ENCODE peak calls at places on chromosomes 16 and 17, in eight cellular contexts. One of them, this sample, is unnamed.

GRCh38 chr16:84090212-84090611 is 26.5 kb downstream of the MBTPS1 start:
- DNase-seq in mesendoderm: no peak
- DNase-seq in SJCRH30: no peak
- DNase-seq in aorta: no peak
- DNase-seq in lower lobe of right lung: no peak
- DNase-seq in effector memory CD4-positive, alpha-beta T cell: no peak
- DNase-seq in uterus: no peak
- DNase-seq in spleen: no peak
- DNase-seq in this sample: no peak

GRCh38 chr16:3059723-3060242 is 5.7 kb upstream of the IL32 start:
- DNase-seq in effector memory CD4-positive, alpha-beta T cell: no peak
- DNase-seq in SJCRH30: no peak
- DNase-seq in aorta: no peak
- DNase-seq in mesendoderm: no peak
- DNase-seq in spleen: no peak
- DNase-seq in uterus: no peak
- DNase-seq in lower lobe of right lung: no peak
- DNase-seq in this sample: no peak

GRCh38 chr16:680967-681745 is 946 bp downstream of the STUB1 start:
- DNase-seq in uterus: no peak
- DNase-seq in effector memory CD4-positive, alpha-beta T cell: no peak
- DNase-seq in mesendoderm: no peak
- DNase-seq in lower lobe of right lung: peak; percentile 68
- DNase-seq in aorta: no peak
- DNase-seq in SJCRH30: no peak
- DNase-seq in spleen: peak; percentile 82
- DNase-seq in this sample: no peak

GRCh38 chr16:64962786-64963185 is 159.1 kb downstream of the CDH11 start:
- DNase-seq in SJCRH30: no peak
- DNase-seq in lower lobe of right lung: no peak
- DNase-seq in effector memory CD4-positive, alpha-beta T cell: no peak
- DNase-seq in mesendoderm: no peak
- DNase-seq in spleen: no peak
- DNase-seq in uterus: no peak
- DNase-seq in aorta: no peak
- DNase-seq in this sample: no peak

GRCh38 chr16:88781140-88782077 is 3.6 kb downstream of the PIEZO1 start:
- DNase-seq in aorta: no peak
- DNase-seq in SJCRH30: no peak
- DNase-seq in mesendoderm: no peak
- DNase-seq in effector memory CD4-positive, alpha-beta T cell: peak; percentile 58
- DNase-seq in spleen: peak; percentile 92
- DNase-seq in lower lobe of right lung: peak; percentile 85
- DNase-seq in uterus: no peak
- DNase-seq in this sample: no peak

GRCh38 chr17:76199466-76199865 is 40.8 kb downstream of the RNF157 start:
- DNase-seq in uterus: no peak
- DNase-seq in spleen: no peak
- DNase-seq in effector memory CD4-positive, alpha-beta T cell: peak; percentile 46
- DNase-seq in lower lobe of right lung: no peak
- DNase-seq in mesendoderm: no peak
- DNase-seq in SJCRH30: peak; percentile 58
- DNase-seq in aorta: no peak
- DNase-seq in this sample: no peak

GRCh38 chr17:12282056-12282455 is 261.4 kb downstream of the MAP2K4 start:
- DNase-seq in SJCRH30: no peak
- DNase-seq in aorta: no peak
- DNase-seq in effector memory CD4-positive, alpha-beta T cell: no peak
- DNase-seq in uterus: no peak
- DNase-seq in lower lobe of right lung: no peak
- DNase-seq in mesendoderm: no peak
- DNase-seq in spleen: no peak
- DNase-seq in this sample: no peak

GRCh38 chr16:9337262-9338032 is 246.0 kb downstream of the HAPSTR1 start:
- DNase-seq in spleen: no peak
- DNase-seq in SJCRH30: no peak
- DNase-seq in aorta: no peak
- DNase-seq in lower lobe of right lung: no peak
- DNase-seq in mesendoderm: no peak
- DNase-seq in effector memory CD4-positive, alpha-beta T cell: no peak
- DNase-seq in uterus: no peak
- DNase-seq in this sample: no peak

GRCh38 chr17:45857977-45858708 is 13.5 kb downstream of the SPPL2C start:
- DNase-seq in mesendoderm: peak; percentile 71
- DNase-seq in lower lobe of right lung: no peak
- DNase-seq in SJCRH30: no peak
- DNase-seq in spleen: no peak
- DNase-seq in uterus: no peak
- DNase-seq in aorta: no peak
- DNase-seq in effector memory CD4-positive, alpha-beta T cell: no peak
- DNase-seq in this sample: peak; percentile 31

GRCh38 chr17:75776399-75777242 is 8.0 kb upstream of the UNK start:
- DNase-seq in lower lobe of right lung: no peak
- DNase-seq in effector memory CD4-positive, alpha-beta T cell: no peak
- DNase-seq in SJCRH30: no peak
- DNase-seq in uterus: peak; percentile 23
- DNase-seq in mesendoderm: no peak
- DNase-seq in spleen: peak; percentile 43
- DNase-seq in aorta: peak; percentile 16
- DNase-seq in this sample: no peak

GRCh38 chr16:22635345-22635744 is 124.7 kb downstream of the NPIPB5 start:
- DNase-seq in lower lobe of right lung: no peak
- DNase-seq in SJCRH30: no peak
- DNase-seq in spleen: no peak
- DNase-seq in mesendoderm: peak; percentile 55
- DNase-seq in effector memory CD4-positive, alpha-beta T cell: no peak
- DNase-seq in uterus: no peak
- DNase-seq in aorta: no peak
- DNase-seq in this sample: peak; percentile 92

GRCh38 chr17:58335779-58336455 is 7.3 kb upstream of the TSPOAP1 start:
- DNase-seq in lower lobe of right lung: peak; percentile 57
- DNase-seq in mesendoderm: peak; percentile 51
- DNase-seq in spleen: peak; percentile 90
- DNase-seq in aorta: peak; percentile 52
- DNase-seq in uterus: no peak
- DNase-seq in effector memory CD4-positive, alpha-beta T cell: peak; percentile 55
- DNase-seq in SJCRH30: no peak
- DNase-seq in this sample: no peak

GRCh38 chr17:12618557-12618956 is 47.1 kb upstream of the MYOCD start:
- DNase-seq in effector memory CD4-positive, alpha-beta T cell: no peak
- DNase-seq in lower lobe of right lung: no peak
- DNase-seq in uterus: no peak
- DNase-seq in spleen: no peak
- DNase-seq in aorta: no peak
- DNase-seq in mesendoderm: no peak
- DNase-seq in SJCRH30: no peak
- DNase-seq in this sample: no peak

GRCh38 chr17:4463818-4464501 is 30.2 kb downstream of the SPNS3 start:
- DNase-seq in aorta: no peak
- DNase-seq in effector memory CD4-positive, alpha-beta T cell: no peak
- DNase-seq in spleen: no peak
- DNase-seq in uterus: no peak
- DNase-seq in SJCRH30: no peak
- DNase-seq in lower lobe of right lung: no peak
- DNase-seq in mesendoderm: no peak
- DNase-seq in this sample: no peak

DNA sequence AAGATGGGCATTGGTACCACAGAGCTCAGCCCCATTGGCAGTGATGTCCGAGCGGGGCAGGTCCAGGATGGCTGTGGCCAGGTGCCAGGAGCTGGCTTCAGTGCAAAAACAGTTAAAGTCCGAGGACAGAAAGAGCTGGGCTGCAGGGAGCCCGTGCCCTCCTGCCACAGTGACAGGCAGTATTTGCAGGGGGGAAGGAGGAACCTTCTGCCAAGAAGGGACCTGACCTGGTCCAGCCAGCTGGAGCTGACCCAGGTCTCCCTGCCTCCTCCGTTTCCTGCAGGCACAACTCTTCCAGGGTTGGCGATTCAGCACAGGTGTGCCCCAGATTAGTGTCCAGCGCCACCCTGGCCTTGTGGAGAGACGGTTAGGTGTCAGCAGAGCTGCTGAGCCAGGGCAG is 199.0 kb downstream of the ENGASE start:
- DNase-seq in effector memory CD4-positive, alpha-beta T cell: no peak
- DNase-seq in lower lobe of right lung: no peak
- DNase-seq in mesendoderm: no peak
- DNase-seq in uterus: no peak
- DNase-seq in aorta: no peak
- DNase-seq in SJCRH30: no peak
- DNase-seq in spleen: no peak
- DNase-seq in this sample: no peak
- H3K4me1 ChIP-seq in effector memory CD4-positive, alpha-beta T cell: no peaks in the 10 kb centered on the region
- H3K4me1 ChIP-seq in lower lobe of right lung: no peaks in the 10 kb centered on the region
- H3K4me1 ChIP-seq in mesendoderm: no peaks in the 10 kb centered on the region
- H3K4me1 ChIP-seq in uterus: no peaks in the 10 kb centered on the region
- H3K4me1 ChIP-seq in aorta: no peaks in the 10 kb centered on the region
- H3K4me1 ChIP-seq in SJCRH30: no peaks in the 10 kb centered on the region
- H3K4me1 ChIP-seq in spleen: no peaks in the 10 kb centered on the region
- H3K4me1 ChIP-seq in this sample: peaks cover 5% of the 10 kb centered on the region

DNA sequence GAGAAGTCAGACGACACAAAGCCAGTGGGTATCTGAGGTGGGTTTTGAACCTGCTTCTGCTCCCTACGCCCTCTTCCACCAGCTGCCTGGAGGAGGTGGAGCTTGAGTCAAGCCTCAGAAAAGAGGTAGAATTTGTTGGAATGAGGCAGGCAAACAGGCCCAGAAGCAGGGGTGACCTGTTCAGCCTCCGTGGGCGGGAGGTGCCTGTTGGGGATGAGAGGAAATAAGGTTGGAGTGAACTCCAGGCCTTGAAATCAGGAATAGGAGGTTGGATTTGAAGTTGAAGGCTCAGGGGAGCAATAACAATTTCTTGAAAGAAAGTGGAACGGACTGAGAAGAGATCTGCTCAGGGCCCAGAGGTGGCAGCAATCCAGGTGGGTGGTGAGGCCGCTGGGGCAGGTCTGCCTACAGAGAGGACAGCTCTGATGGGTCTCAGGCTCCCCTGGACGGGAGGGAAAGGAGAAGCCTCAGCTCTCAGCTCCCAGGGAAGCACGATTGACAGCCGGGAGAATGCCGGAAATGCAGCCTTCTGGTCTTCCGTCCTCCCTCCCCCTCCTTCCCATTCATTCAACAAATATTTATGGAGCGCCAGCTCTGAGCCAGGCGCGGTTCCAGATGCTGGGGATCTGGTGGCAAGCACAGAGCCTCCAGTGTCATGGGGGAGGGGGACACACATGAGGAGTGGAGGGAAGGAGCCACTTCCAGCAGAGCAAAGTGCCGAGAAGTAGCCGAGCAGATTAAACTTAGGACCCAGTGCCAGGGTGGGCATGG is 61.9 kb upstream of the CIBAR2 start:
- DNase-seq in SJCRH30: no peak
- DNase-seq in aorta: peak; percentile 91
- DNase-seq in uterus: no peak
- DNase-seq in effector memory CD4-positive, alpha-beta T cell: no peak
- DNase-seq in spleen: no peak
- DNase-seq in lower lobe of right lung: peak; percentile 42
- DNase-seq in mesendoderm: peak; percentile 85
- DNase-seq in this sample: no peak
- H3K4me1 ChIP-seq in SJCRH30: peaks cover 24% of the 10 kb centered on the region
- H3K4me1 ChIP-seq in aorta: no peaks in the 10 kb centered on the region
- H3K4me1 ChIP-seq in uterus: peaks cover 30% of the 10 kb centered on the region
- H3K4me1 ChIP-seq in effector memory CD4-positive, alpha-beta T cell: no peaks in the 10 kb centered on the region
- H3K4me1 ChIP-seq in spleen: peaks cover 54% of the 10 kb centered on the region
- H3K4me1 ChIP-seq in lower lobe of right lung: peaks cover 69% of the 10 kb centered on the region
- H3K4me1 ChIP-seq in mesendoderm: peaks cover 10% of the 10 kb centered on the region
- H3K4me1 ChIP-seq in this sample: peaks cover 3% of the 10 kb centered on the region

GRCh38 chr17:59828478-59828760 is 64.3 kb downstream of the TUBD1 start:
- DNase-seq in lower lobe of right lung: no peak
- DNase-seq in effector memory CD4-positive, alpha-beta T cell: no peak
- DNase-seq in mesendoderm: no peak
- DNase-seq in spleen: no peak
- DNase-seq in uterus: no peak
- DNase-seq in aorta: no peak
- DNase-seq in SJCRH30: no peak
- DNase-seq in this sample: no peak

GRCh38 chr17:59825533-59826316 is 67.0 kb downstream of the TUBD1 start:
- DNase-seq in spleen: no peak
- DNase-seq in aorta: no peak
- DNase-seq in mesendoderm: no peak
- DNase-seq in uterus: no peak
- DNase-seq in effector memory CD4-positive, alpha-beta T cell: no peak
- DNase-seq in lower lobe of right lung: no peak
- DNase-seq in SJCRH30: no peak
- DNase-seq in this sample: no peak

GRCh38 chr17:59826741-59827453 is 65.8 kb downstream of the TUBD1 start:
- DNase-seq in mesendoderm: no peak
- DNase-seq in aorta: no peak
- DNase-seq in SJCRH30: no peak
- DNase-seq in effector memory CD4-positive, alpha-beta T cell: no peak
- DNase-seq in spleen: no peak
- DNase-seq in lower lobe of right lung: no peak
- DNase-seq in uterus: no peak
- DNase-seq in this sample: no peak

GRCh38 chr17:59829217-59830006 is 63.3 kb downstream of the TUBD1 start:
- DNase-seq in uterus: no peak
- DNase-seq in SJCRH30: peak; percentile 64
- DNase-seq in spleen: no peak
- DNase-seq in aorta: no peak
- DNase-seq in effector memory CD4-positive, alpha-beta T cell: no peak
- DNase-seq in mesendoderm: peak; percentile 86
- DNase-seq in lower lobe of right lung: no peak
- DNase-seq in this sample: no peak

DNA sequence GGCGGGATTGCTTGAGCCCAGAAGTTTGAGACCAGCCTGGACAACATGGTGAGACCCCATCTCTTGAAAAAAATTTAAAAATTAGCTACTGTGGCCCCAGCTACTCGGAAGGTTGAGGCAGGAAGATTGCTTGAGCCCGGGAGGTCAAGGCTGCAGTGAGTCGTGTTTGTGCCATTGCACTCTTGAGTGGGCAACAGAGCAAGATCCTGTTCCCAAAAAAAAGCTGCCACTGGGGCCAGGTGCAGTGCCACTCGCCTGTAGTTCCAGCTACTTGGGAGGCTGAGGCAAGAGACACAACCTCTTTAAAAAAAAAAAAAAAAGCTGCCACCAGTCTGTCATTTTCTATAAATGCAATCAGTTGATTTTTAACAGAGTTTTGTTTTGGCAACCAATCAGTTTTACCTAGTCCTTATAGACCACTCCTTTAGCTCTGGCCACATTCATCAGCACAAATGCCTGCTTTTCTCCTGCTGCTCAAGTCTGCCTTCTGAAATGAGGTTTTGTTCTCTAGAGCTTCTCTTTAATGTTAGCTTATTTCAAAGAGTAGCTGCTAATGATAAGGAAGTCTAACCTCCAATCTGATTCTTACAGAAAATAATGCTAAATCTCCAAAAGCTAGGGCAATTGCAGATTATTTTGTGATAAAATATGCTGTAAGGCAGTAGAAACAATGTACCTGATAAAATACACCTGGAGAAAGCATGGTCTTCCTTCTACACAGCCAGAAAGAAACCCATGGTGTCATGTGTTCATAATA is 64.8 kb downstream of the TUBD1 start:
- DNase-seq in spleen: no peak
- DNase-seq in aorta: peak; percentile 61
- DNase-seq in lower lobe of right lung: no peak
- DNase-seq in uterus: no peak
- DNase-seq in mesendoderm: no peak
- DNase-seq in SJCRH30: no peak
- DNase-seq in effector memory CD4-positive, alpha-beta T cell: no peak
- DNase-seq in this sample: no peak
- H3K4me1 ChIP-seq in spleen: peaks cover 63% of the 10 kb centered on the region
- H3K4me1 ChIP-seq in aorta: peaks cover 5% of the 10 kb centered on the region
- H3K4me1 ChIP-seq in lower lobe of right lung: peaks cover 57% of the 10 kb centered on the region
- H3K4me1 ChIP-seq in uterus: no peaks in the 10 kb centered on the region
- H3K4me1 ChIP-seq in mesendoderm: peaks cover 5% of the 10 kb centered on the region
- H3K4me1 ChIP-seq in SJCRH30: peaks cover 13% of the 10 kb centered on the region
- H3K4me1 ChIP-seq in effector memory CD4-positive, alpha-beta T cell: peaks cover 42% of the 10 kb centered on the region
- H3K4me1 ChIP-seq in this sample: peaks cover 2% of the 10 kb centered on the region

GRCh38 chr17:39852239-39852638 is 11.9 kb downstream of the IKZF3 start:
- DNase-seq in mesendoderm: no peak
- DNase-seq in spleen: no peak
- DNase-seq in SJCRH30: no peak
- DNase-seq in uterus: no peak
- DNase-seq in effector memory CD4-positive, alpha-beta T cell: no peak
- DNase-seq in lower lobe of right lung: no peak
- DNase-seq in aorta: no peak
- DNase-seq in this sample: no peak
- H3K4me1 ChIP-seq in mesendoderm: no peaks in the 10 kb centered on the region
- H3K4me1 ChIP-seq in spleen: peaks cover 79% of the 10 kb centered on the region
- H3K4me1 ChIP-seq in SJCRH30: no peaks in the 10 kb centered on the region
- H3K4me1 ChIP-seq in uterus: no peaks in the 10 kb centered on the region
- H3K4me1 ChIP-seq in effector memory CD4-positive, alpha-beta T cell: peaks cover 9% of the 10 kb centered on the region
- H3K4me1 ChIP-seq in lower lobe of right lung: no peaks in the 10 kb centered on the region
- H3K4me1 ChIP-seq in aorta: no peaks in the 10 kb centered on the region
- H3K4me1 ChIP-seq in this sample: no peaks in the 10 kb centered on the region